ENCODE peak calls at places on chromosomes 5 and 9, in six cellular contexts. G, L, M, J, N and H are unnamed samples.

GRCh38 chr9:114696814-114697544 is 15.0 kb upstream of the TEX48 start:
- DNase-seq in G (no peak), L (no peak), M (no peak), J (peak; percentile 86), N (no peak), H (no peak)

GRCh38 chr9:127036437-127036836 is 86.0 kb downstream of the ANGPTL2 start:
- DNase-seq in G (no peak), L (no peak), M (no peak), J (no peak), N (no peak), H (no peak)

GRCh38 chr9:104232781-104233341 is 138.8 kb downstream of the SMC2 start:
- DNase-seq in G (peak; percentile 94), L (no peak), M (peak; percentile 19), J (no peak), N (no peak), H (no peak)

GRCh38 chr9:85431396-85432102 is 310.2 kb downstream of the AGTPBP1 start:
- DNase-seq in G (peak; percentile 6), L (no peak), M (no peak), J (no peak), N (no peak), H (no peak)

GRCh38 chr9:17191095-17191494 is 56.3 kb downstream of the CNTLN start:
- DNase-seq in G (no peak), L (no peak), M (no peak), J (no peak), N (no peak), H (no peak)

GRCh38 chr5:68894673-68895072 is 199.1 kb upstream of the SLC30A5 start:
- DNase-seq in G (peak; percentile 17), L (no peak), M (no peak), J (no peak), N (no peak), H (no peak)

GRCh38 chr5:177325868-177326381 is 14.2 kb upstream of the MXD3 start:
- DNase-seq in G (no peak), L (no peak), M (no peak), J (no peak), N (no peak), H (no peak)

GRCh38 chr5:37187465-37187977 is 61.7 kb downstream of the CPLANE1 start:
- DNase-seq in G (no peak), L (no peak), M (no peak), J (no peak), N (no peak), H (no peak)

GRCh38 chr5:150065346-150065745 is 21.0 kb downstream of the CSF1R start:
- DNase-seq in G (no peak), L (peak; percentile 20), M (peak; percentile 72), J (no peak), N (no peak), H (no peak)

GRCh38 chr9:37988041-37988440 is 81.0 kb downstream of the SHB start:
- DNase-seq in G (no peak), L (peak; percentile 30), M (no peak), J (no peak), N (peak; percentile 79), H (no peak)

GRCh38 chr5:122385786-122386185 is 73.7 kb downstream of the SNCAIP start:
- DNase-seq in G (no peak), L (no peak), M (no peak), J (no peak), N (no peak), H (no peak)

GRCh38 chr9:124590886-124591641 is 83.9 kb upstream of the NR5A1 start:
- DNase-seq in G (peak; percentile 67), L (no peak), M (no peak), J (no peak), N (peak; percentile 20), H (no peak)

GRCh38 chr5:125011014-125011413 is 264.6 kb upstream of the ZNF608 start:
- DNase-seq in G (no peak), L (no peak), M (no peak), J (no peak), N (no peak), H (no peak)

GRCh38 chr9:134059188-134059641 is 8.6 kb downstream of the BRD3 start:
- DNase-seq in G (no peak), L (no peak), M (no peak), J (no peak), N (no peak), H (no peak)

GRCh38 chr5:174829511-174829864 is 105.1 kb downstream of the MSX2 start:
- DNase-seq in G (no peak), L (no peak), M (no peak), J (no peak), N (no peak), H (no peak)

GRCh38 chr9:137162505-137163100 is 7.2 kb downstream of the LRRC26 start:
- DNase-seq in G (peak; percentile 50), L (no peak), M (no peak), J (no peak), N (no peak), H (no peak)

GRCh38 chr9:89359018-89359417 is 40.7 kb downstream of the SECISBP2 start:
- DNase-seq in G (no peak), L (peak; percentile 26), M (no peak), J (no peak), N (peak; percentile 16), H (peak; percentile 53)

GRCh38 chr9:37939575-37940095 is 35.7 kb upstream of the SLC25A51 start:
- DNase-seq in G (no peak), L (no peak), M (no peak), J (no peak), N (no peak), H (no peak)

GRCh38 chr5:64612349-64612961 is 77.8 kb upstream of the SHISAL2B start:
- DNase-seq in G (peak; percentile 67), L (no peak), M (no peak), J (peak; percentile 13), N (peak; percentile 42), H (no peak)

GRCh38 chr5:36584009-36584875 is 22.2 kb upstream of the SLC1A3 start:
- DNase-seq in G (no peak), L (no peak), M (no peak), J (no peak), N (no peak), H (peak; percentile 46)

GRCh38 chr5:96661101-96661840 is 905 bp upstream of the CAST start:
- DNase-seq in G (peak; percentile 50), L (no peak), M (no peak), J (peak; percentile 39), N (no peak), H (no peak)

GRCh38 chr5:107968998-107969397 is 298.3 kb upstream of the EFNA5 start:
- DNase-seq in G (peak; percentile 30), L (no peak), M (no peak), J (no peak), N (no peak), H (no peak)

GRCh38 chr5:23014251-23014650 is 161.1 kb upstream of the CDH12 start:
- DNase-seq in G (no peak), L (no peak), M (no peak), J (no peak), N (peak; percentile 98), H (no peak)

GRCh38 chr9:16039988-16040761 is 487.3 kb downstream of the CCDC171 start:
- DNase-seq in G (no peak), L (no peak), M (no peak), J (no peak), N (no peak), H (no peak)

GRCh38 chr9:123268240-123268949 is at the start of gene STRBP:
- DNase-seq in G (peak; percentile 92), L (peak; percentile 82), M (peak; percentile 99), J (peak; percentile 94), N (peak; percentile 38), H (peak; percentile 78)

GRCh38 chr5:171518916-171519315 is 99.5 kb downstream of the FGF18 start:
- DNase-seq in G (no peak), L (no peak), M (no peak), J (no peak), N (no peak), H (no peak)

GRCh38 chr5:1744393-1745189 is 55.0 kb downstream of the MRPL36 start:
- DNase-seq in G (no peak), L (no peak), M (no peak), J (no peak), N (no peak), H (no peak)

GRCh38 chr5:88298425-88298824 is 29.8 kb upstream of the TMEM161B start:
- DNase-seq in G (peak; percentile 62), L (no peak), M (no peak), J (no peak), N (no peak), H (no peak)

GRCh38 chr5:133806847-133807246 is 161.6 kb downstream of the C5orf15 start:
- DNase-seq in G (no peak), L (no peak), M (no peak), J (no peak), N (no peak), H (no peak)

GRCh38 chr5:169688106-169688505 is 51.0 kb downstream of the DOCK2 start:
- DNase-seq in G (no peak), L (no peak), M (no peak), J (no peak), N (no peak), H (no peak)

GRCh38 chr5:54659651-54660050 is 142.1 kb downstream of the SNX18 start:
- DNase-seq in G (no peak), L (no peak), M (no peak), J (no peak), N (no peak), H (no peak)

GRCh38 chr5:138461343-138462125 is 3.7 kb upstream of the EGR1 start:
- DNase-seq in G (peak; percentile 89), L (no peak), M (peak; percentile 85), J (no peak), N (no peak), H (no peak)

GRCh38 chr9:132516301-132516700 is 66.1 kb upstream of the BARHL1 start:
- DNase-seq in G (no peak), L (no peak), M (no peak), J (no peak), N (no peak), H (no peak)

GRCh38 chr5:144191998-144192397 is 21.3 kb downstream of the KCTD16 start:
- DNase-seq in G (peak; percentile 77), L (no peak), M (peak; percentile 18), J (no peak), N (peak; percentile 8), H (no peak)

GRCh38 chr5:153827407-153827806 is 211.3 kb downstream of the FAM114A2 start:
- DNase-seq in G (no peak), L (peak; percentile 5), M (no peak), J (no peak), N (no peak), H (peak; percentile 25)

GRCh38 chr9:108565651-108566378 is 290.0 kb downstream of the ACTL7B start:
- DNase-seq in G (peak; percentile 92), L (peak; percentile 15), M (peak; percentile 77), J (peak; percentile 20), N (peak; percentile 65), H (peak; percentile 40)

GRCh38 chr5:136123236-136123768 is 9.3 kb upstream of the SMAD5 start:
- DNase-seq in G (peak; percentile 93), L (no peak), M (peak; percentile 15), J (no peak), N (no peak), H (no peak)

GRCh38 chr9:107742531-107743309 is 253.2 kb upstream of the KLF4 start:
- DNase-seq in G (no peak), L (no peak), M (no peak), J (no peak), N (no peak), H (no peak)

GRCh38 chr5:1842026-1842819 is 40.5 kb downstream of the IRX4 start:
- DNase-seq in G (no peak), L (no peak), M (no peak), J (no peak), N (no peak), H (no peak)